ENCODE peak calls at places on chromosomes 16 and 17, in eight cellular contexts. N, A, D, W, T, Z, O and C are unnamed samples.

GRCh38 chr17:45006927-45007461 is 38.9 kb upstream of the C1QL1 start:
- DNase-seq in O (no peak), A (no peak), Z (peak), T (no peak), D (no peak), W (no peak), N (no peak), C (no peak)

GRCh38 chr17:21129023-21129681 is 2.4 kb downstream of the DHRS7B start:
- DNase-seq in Z (peak), T (no peak), A (no peak), N (no peak), W (no peak), D (peak), O (peak), C (no peak)

GRCh38 chr16:67260426-67261063 is 11.8 kb downstream of the SLC9A5 start:
- DNase-seq in D (peak), Z (peak), W (no peak), N (no peak), A (no peak), O (peak), T (no peak), C (no peak)

GRCh38 chr17:13462161-13462560 is 139.6 kb downstream of the HS3ST3A1 start:
- DNase-seq in O (no peak), W (no peak), D (no peak), N (no peak), A (no peak), T (no peak), Z (no peak), C (no peak)

GRCh38 chr17:74957935-74958549 is 14.5 kb downstream of the HID1 start:
- DNase-seq in A (peak), Z (peak), N (peak), O (peak), W (peak), D (peak), T (peak), C (no peak)

GRCh38 chr16:2056077-2056476 is 8.3 kb downstream of the TSC2 start:
- DNase-seq in T (no peak), N (no peak), Z (no peak), D (no peak), O (no peak), W (no peak), A (no peak), C (no peak)

GRCh38 chr17:62075308-62075815 is 10.3 kb upstream of the MED13 start:
- DNase-seq in T (no peak), A (no peak), Z (no peak), N (no peak), O (no peak), D (no peak), W (no peak), C (no peak)

GRCh38 chr16:22189473-22190168 is 16.5 kb upstream of the EEF2K start:
- DNase-seq in W (peak), O (peak), D (no peak), N (peak), Z (no peak), T (peak), A (peak), C (no peak)

GRCh38 chr17:2690165-2691068 is 21.1 kb downstream of the CLUH start:
- DNase-seq in N (peak), D (no peak), A (peak), W (no peak), O (no peak), Z (no peak), T (no peak), C (no peak)

GRCh38 chr17:39812466-39812865 is 51.6 kb downstream of the IKZF3 start:
- DNase-seq in A (no peak), N (no peak), Z (no peak), O (no peak), D (peak), W (no peak), T (no peak), C (no peak)

GRCh38 chr17:73021771-73022170 is 70.7 kb downstream of the SLC39A11 start:
- DNase-seq in A (no peak), O (no peak), W (no peak), D (no peak), N (no peak), T (no peak), Z (no peak), C (no peak)

GRCh38 chr17:28055546-28056275 is 13.2 kb downstream of the NLK start:
- DNase-seq in W (no peak), T (no peak), Z (no peak), O (no peak), D (no peak), A (no peak), N (no peak), C (no peak)

GRCh38 chr17:1197781-1198490 is 18.2 kb upstream of the ABR start:
- DNase-seq in W (peak), D (no peak), O (peak), N (peak), T (peak), Z (no peak), A (peak), C (peak)

GRCh38 chr17:40218006-40218739 is 931 bp upstream of the WIPF2 start:
- DNase-seq in O (no peak), W (no peak), N (no peak), Z (no peak), A (no peak), D (no peak), T (no peak), C (no peak)

GRCh38 chr16:27935076-27935475 is 128.4 kb downstream of the GSG1L start:
- DNase-seq in Z (no peak), A (no peak), D (no peak), T (no peak), N (no peak), O (no peak), W (no peak), C (no peak)

GRCh38 chr17:75344664-75345063 is 55.4 kb upstream of the SLC25A19 start:
- DNase-seq in O (no peak), W (no peak), T (peak), N (no peak), A (no peak), D (no peak), Z (no peak), C (peak)

GRCh38 chr17:69046130-69046807 is 14.5 kb downstream of the ABCA9 start:
- DNase-seq in T (no peak), A (no peak), D (no peak), O (no peak), N (no peak), Z (no peak), W (no peak), C (no peak)